ENCODE peak calls at places on chromosomes 13 and 19, in six cellular contexts. One of them, this sample, is unnamed.

GRCh38 chr19:10936661-10937084 is 8.1 kb downstream of the TIMM29 start:
- DNase-seq in kidney glomerular epithelial cell: peak; percentile 53
- DNase-seq in HCEC 1CT: peak; percentile 69
- DNase-seq in SK-N-SH: peak; percentile 83
- DNase-seq in mammary epithelial cell: peak; percentile 64
- DNase-seq in COLO829: peak; percentile 66
- DNase-seq in this sample: peak; percentile 50

GRCh38 chr13:106534844-106535551 is 464 bp downstream of the EFNB2 start:
- DNase-seq in kidney glomerular epithelial cell: peak; percentile 11
- DNase-seq in HCEC 1CT: no peak
- DNase-seq in mammary epithelial cell: peak; percentile 26
- DNase-seq in COLO829: no peak
- DNase-seq in SK-N-SH: no peak
- DNase-seq in this sample: no peak

GRCh38 chr19:10508707-10509106 is 5.6 kb upstream of the KEAP1 start:
- DNase-seq in COLO829: no peak
- DNase-seq in mammary epithelial cell: peak; percentile 66
- DNase-seq in HCEC 1CT: no peak
- DNase-seq in kidney glomerular epithelial cell: no peak
- DNase-seq in SK-N-SH: no peak
- DNase-seq in this sample: no peak

GRCh38 chr19:5961969-5962945 is 15.7 kb downstream of the RANBP3 start:
- DNase-seq in kidney glomerular epithelial cell: no peak
- DNase-seq in COLO829: peak; percentile 62
- DNase-seq in mammary epithelial cell: no peak
- DNase-seq in SK-N-SH: no peak
- DNase-seq in HCEC 1CT: peak; percentile 60
- DNase-seq in this sample: no peak

GRCh38 chr13:110338441-110339101 is 31.5 kb downstream of the COL4A2 start:
- DNase-seq in COLO829: no peak
- DNase-seq in mammary epithelial cell: no peak
- DNase-seq in kidney glomerular epithelial cell: peak; percentile 75
- DNase-seq in HCEC 1CT: no peak
- DNase-seq in SK-N-SH: no peak
- DNase-seq in this sample: no peak

GRCh38 chr13:27036236-27036981 is 135.2 kb downstream of the USP12 start:
- DNase-seq in SK-N-SH: no peak
- DNase-seq in mammary epithelial cell: peak; percentile 32
- DNase-seq in kidney glomerular epithelial cell: no peak
- DNase-seq in HCEC 1CT: peak; percentile 16
- DNase-seq in COLO829: peak; percentile 42
- DNase-seq in this sample: no peak

GRCh38 chr19:37348060-37348459 is 22.8 kb upstream of the ZNF527 start:
- DNase-seq in mammary epithelial cell: no peak
- DNase-seq in HCEC 1CT: no peak
- DNase-seq in COLO829: no peak
- DNase-seq in SK-N-SH: no peak
- DNase-seq in kidney glomerular epithelial cell: no peak
- DNase-seq in this sample: no peak

GRCh38 chr13:102141625-102142472 is 260.0 kb downstream of the FGF14 start:
- DNase-seq in HCEC 1CT: peak; percentile 47
- DNase-seq in COLO829: peak; percentile 33
- DNase-seq in kidney glomerular epithelial cell: peak; percentile 35
- DNase-seq in SK-N-SH: no peak
- DNase-seq in mammary epithelial cell: no peak
- DNase-seq in this sample: no peak

GRCh38 chr13:111854403-111854802 is 212.5 kb upstream of the SOX1 start:
- DNase-seq in SK-N-SH: no peak
- DNase-seq in COLO829: no peak
- DNase-seq in kidney glomerular epithelial cell: no peak
- DNase-seq in HCEC 1CT: no peak
- DNase-seq in mammary epithelial cell: no peak
- DNase-seq in this sample: no peak

GRCh38 chr19:16330368-16330801 is 5.8 kb downstream of the KLF2 start:
- DNase-seq in SK-N-SH: no peak
- DNase-seq in mammary epithelial cell: peak; percentile 96
- DNase-seq in kidney glomerular epithelial cell: peak; percentile 82
- DNase-seq in COLO829: no peak
- DNase-seq in HCEC 1CT: peak; percentile 81
- DNase-seq in this sample: peak; percentile 84

GRCh38 chr19:11659612-11660011 is 62.3 kb downstream of the ZNF627 start:
- DNase-seq in SK-N-SH: peak; percentile 51
- DNase-seq in COLO829: peak; percentile 15
- DNase-seq in HCEC 1CT: no peak
- DNase-seq in mammary epithelial cell: peak; percentile 6
- DNase-seq in kidney glomerular epithelial cell: peak; percentile 1
- DNase-seq in this sample: no peak

GRCh38 chr13:45356966-45357689 is 16.1 kb upstream of the TPT1 start:
- DNase-seq in kidney glomerular epithelial cell: no peak
- DNase-seq in HCEC 1CT: no peak
- DNase-seq in COLO829: no peak
- DNase-seq in mammary epithelial cell: no peak
- DNase-seq in SK-N-SH: no peak
- DNase-seq in this sample: no peak

GRCh38 chr19:7598180-7598579 is 2.5 kb downstream of the CAMSAP3 start:
- DNase-seq in mammary epithelial cell: no peak
- DNase-seq in COLO829: no peak
- DNase-seq in kidney glomerular epithelial cell: no peak
- DNase-seq in SK-N-SH: no peak
- DNase-seq in HCEC 1CT: no peak
- DNase-seq in this sample: no peak

GRCh38 chr13:20400774-20401173 is 124.9 kb downstream of the CRYL1 start:
- DNase-seq in SK-N-SH: no peak
- DNase-seq in kidney glomerular epithelial cell: no peak
- DNase-seq in HCEC 1CT: peak; percentile 95
- DNase-seq in mammary epithelial cell: peak; percentile 62
- DNase-seq in COLO829: no peak
- DNase-seq in this sample: no peak

GRCh38 chr13:36839981-36840380 is 21.0 kb downstream of the RFXAP start:
- DNase-seq in SK-N-SH: no peak
- DNase-seq in kidney glomerular epithelial cell: no peak
- DNase-seq in mammary epithelial cell: no peak
- DNase-seq in HCEC 1CT: no peak
- DNase-seq in COLO829: no peak
- DNase-seq in this sample: no peak

GRCh38 chr19:3270908-3271307 is 46.4 kb downstream of the CELF5 start:
- DNase-seq in kidney glomerular epithelial cell: no peak
- DNase-seq in mammary epithelial cell: peak; percentile 48
- DNase-seq in SK-N-SH: peak; percentile 89
- DNase-seq in HCEC 1CT: peak; percentile 43
- DNase-seq in COLO829: peak; percentile 72
- DNase-seq in this sample: no peak

GRCh38 chr19:6489278-6490061 is 7.9 kb upstream of the DENND1C start:
- DNase-seq in COLO829: no peak
- DNase-seq in SK-N-SH: no peak
- DNase-seq in mammary epithelial cell: no peak
- DNase-seq in HCEC 1CT: no peak
- DNase-seq in kidney glomerular epithelial cell: no peak
- DNase-seq in this sample: no peak

GRCh38 chr13:30679483-30680330 is 55.6 kb upstream of the ALOX5AP start:
- DNase-seq in kidney glomerular epithelial cell: no peak
- DNase-seq in HCEC 1CT: peak; percentile 37
- DNase-seq in COLO829: no peak
- DNase-seq in mammary epithelial cell: no peak
- DNase-seq in SK-N-SH: peak; percentile 68
- DNase-seq in this sample: no peak

GRCh38 chr13:48144413-48145035 is 49.6 kb upstream of the MED4 start:
- DNase-seq in mammary epithelial cell: no peak
- DNase-seq in kidney glomerular epithelial cell: no peak
- DNase-seq in SK-N-SH: no peak
- DNase-seq in HCEC 1CT: peak; percentile 19
- DNase-seq in COLO829: no peak
- DNase-seq in this sample: no peak

GRCh38 chr19:3253270-3253669 is 28.8 kb downstream of the CELF5 start:
- DNase-seq in mammary epithelial cell: no peak
- DNase-seq in kidney glomerular epithelial cell: no peak
- DNase-seq in COLO829: no peak
- DNase-seq in HCEC 1CT: peak; percentile 7
- DNase-seq in SK-N-SH: no peak
- DNase-seq in this sample: no peak

GRCh38 chr19:6219147-6219525 is 60.6 kb downstream of the MLLT1 start:
- DNase-seq in HCEC 1CT: no peak
- DNase-seq in COLO829: no peak
- DNase-seq in SK-N-SH: no peak
- DNase-seq in kidney glomerular epithelial cell: no peak
- DNase-seq in mammary epithelial cell: no peak
- DNase-seq in this sample: no peak

GRCh38 chr19:33039108-33039599 is 25.5 kb downstream of the RHPN2 start:
- DNase-seq in SK-N-SH: no peak
- DNase-seq in HCEC 1CT: no peak
- DNase-seq in COLO829: no peak
- DNase-seq in mammary epithelial cell: no peak
- DNase-seq in kidney glomerular epithelial cell: no peak
- DNase-seq in this sample: no peak

GRCh38 chr13:111006508-111007031 is 91.7 kb upstream of the ANKRD10 start:
- DNase-seq in mammary epithelial cell: no peak
- DNase-seq in SK-N-SH: no peak
- DNase-seq in kidney glomerular epithelial cell: no peak
- DNase-seq in HCEC 1CT: peak; percentile 24
- DNase-seq in COLO829: peak; percentile 15
- DNase-seq in this sample: no peak

GRCh38 chr13:100673831-100674362 is 698 bp downstream of the TMTC4 start:
- DNase-seq in HCEC 1CT: peak; percentile 80
- DNase-seq in COLO829: peak; percentile 60
- DNase-seq in SK-N-SH: no peak
- DNase-seq in kidney glomerular epithelial cell: peak; percentile 71
- DNase-seq in mammary epithelial cell: peak; percentile 69
- DNase-seq in this sample: peak; percentile 67

GRCh38 chr13:112822851-112823250 is 133.0 kb downstream of the ATP11A start:
- DNase-seq in SK-N-SH: no peak
- DNase-seq in HCEC 1CT: no peak
- DNase-seq in mammary epithelial cell: no peak
- DNase-seq in kidney glomerular epithelial cell: no peak
- DNase-seq in COLO829: no peak
- DNase-seq in this sample: no peak

GRCh38 chr13:112606125-112607001 is 18.4 kb upstream of the TUBGCP3 start:
- DNase-seq in SK-N-SH: peak; percentile 94
- DNase-seq in kidney glomerular epithelial cell: peak; percentile 81
- DNase-seq in HCEC 1CT: peak; percentile 86
- DNase-seq in mammary epithelial cell: peak; percentile 80
- DNase-seq in COLO829: peak; percentile 85
- DNase-seq in this sample: peak; percentile 34

GRCh38 chr19:29260477-29261317 is 47.7 kb upstream of the UQCRFS1 start:
- DNase-seq in COLO829: peak; percentile 28
- DNase-seq in mammary epithelial cell: no peak
- DNase-seq in kidney glomerular epithelial cell: peak; percentile 22
- DNase-seq in HCEC 1CT: no peak
- DNase-seq in SK-N-SH: peak; percentile 52
- DNase-seq in this sample: no peak

GRCh38 chr19:18433735-18434398 is 4.1 kb downstream of the ISYNA1 start:
- DNase-seq in kidney glomerular epithelial cell: no peak
- DNase-seq in COLO829: no peak
- DNase-seq in HCEC 1CT: no peak
- DNase-seq in mammary epithelial cell: no peak
- DNase-seq in SK-N-SH: peak; percentile 82
- DNase-seq in this sample: no peak

GRCh38 chr19:2949939-2950285 is 5.1 kb upstream of the ZNF77 start:
- DNase-seq in SK-N-SH: peak; percentile 72
- DNase-seq in COLO829: peak; percentile 35
- DNase-seq in HCEC 1CT: peak; percentile 13
- DNase-seq in kidney glomerular epithelial cell: no peak
- DNase-seq in mammary epithelial cell: no peak
- DNase-seq in this sample: no peak

GRCh38 chr13:114080739-114081561 is 51.5 kb downstream of the RASA3 start:
- DNase-seq in SK-N-SH: no peak
- DNase-seq in HCEC 1CT: no peak
- DNase-seq in kidney glomerular epithelial cell: no peak
- DNase-seq in mammary epithelial cell: no peak
- DNase-seq in COLO829: no peak
- DNase-seq in this sample: no peak

GRCh38 chr13:113405481-113406300 is 41.8 kb upstream of the GRTP1 start:
- DNase-seq in mammary epithelial cell: no peak
- DNase-seq in COLO829: no peak
- DNase-seq in SK-N-SH: no peak
- DNase-seq in kidney glomerular epithelial cell: no peak
- DNase-seq in HCEC 1CT: no peak
- DNase-seq in this sample: no peak

GRCh38 chr13:83221813-83222241 is 660.4 kb downstream of the SLITRK1 start:
- DNase-seq in kidney glomerular epithelial cell: no peak
- DNase-seq in COLO829: peak; percentile 2
- DNase-seq in SK-N-SH: no peak
- DNase-seq in mammary epithelial cell: peak; percentile 92
- DNase-seq in HCEC 1CT: peak; percentile 91
- DNase-seq in this sample: no peak

GRCh38 chr19:12766051-12766521 is 9.3 kb downstream of the HOOK2 start:
- DNase-seq in SK-N-SH: no peak
- DNase-seq in kidney glomerular epithelial cell: peak; percentile 80
- DNase-seq in HCEC 1CT: peak; percentile 66
- DNase-seq in COLO829: no peak
- DNase-seq in mammary epithelial cell: peak; percentile 76
- DNase-seq in this sample: no peak

GRCh38 chr19:19280561-19280960 is 7.5 kb upstream of the TM6SF2 start:
- DNase-seq in COLO829: no peak
- DNase-seq in kidney glomerular epithelial cell: no peak
- DNase-seq in HCEC 1CT: no peak
- DNase-seq in mammary epithelial cell: no peak
- DNase-seq in SK-N-SH: no peak
- DNase-seq in this sample: peak; percentile 21

GRCh38 chr13:59483441-59484116 is 680.1 kb downstream of the DIAPH3 start:
- DNase-seq in HCEC 1CT: no peak
- DNase-seq in SK-N-SH: peak; percentile 48
- DNase-seq in COLO829: no peak
- DNase-seq in mammary epithelial cell: no peak
- DNase-seq in kidney glomerular epithelial cell: no peak
- DNase-seq in this sample: no peak

GRCh38 chr19:55000761-55001160 is 34.6 kb downstream of the NLRP2 start:
- DNase-seq in SK-N-SH: no peak
- DNase-seq in COLO829: no peak
- DNase-seq in kidney glomerular epithelial cell: no peak
- DNase-seq in HCEC 1CT: no peak
- DNase-seq in mammary epithelial cell: peak; percentile 17
- DNase-seq in this sample: no peak

GRCh38 chr13:100156786-100157185 is 67.9 kb downstream of the PCCA start:
- DNase-seq in kidney glomerular epithelial cell: peak; percentile 73
- DNase-seq in HCEC 1CT: no peak
- DNase-seq in SK-N-SH: no peak
- DNase-seq in COLO829: no peak
- DNase-seq in mammary epithelial cell: peak; percentile 84
- DNase-seq in this sample: peak; percentile 56

GRCh38 chr19:35260694-35261304 is 8.0 kb upstream of the USF2 start:
- DNase-seq in kidney glomerular epithelial cell: no peak
- DNase-seq in COLO829: no peak
- DNase-seq in HCEC 1CT: no peak
- DNase-seq in mammary epithelial cell: no peak
- DNase-seq in SK-N-SH: no peak
- DNase-seq in this sample: no peak

GRCh38 chr13:47119568-47120080 is 222.8 kb upstream of the HTR2A start:
- DNase-seq in HCEC 1CT: no peak
- DNase-seq in mammary epithelial cell: no peak
- DNase-seq in kidney glomerular epithelial cell: no peak
- DNase-seq in SK-N-SH: no peak
- DNase-seq in COLO829: no peak
- DNase-seq in this sample: no peak